ENCODE peak calls at places on chromosomes 16 and 17, in four cellular contexts. B, J, T and Q are unnamed samples.

GRCh38 chr17:77185137-77185536 is 44.4 kb downstream of the SEC14L1 start:
- DNase-seq in B (no peak), T (no peak), J (no peak), Q (no peak)

GRCh38 chr17:66459811-66460270 is 157.4 kb downstream of the PRKCA start:
- DNase-seq in T (peak), J (no peak), B (peak), Q (peak)

GRCh38 chr17:45431531-45432404 is 902 bp downstream of the ARHGAP27 start:
- DNase-seq in T (peak), B (no peak), J (peak), Q (no peak)

GRCh38 chr16:51445250-51445649 is 294.2 kb upstream of the SALL1 start:
- DNase-seq in T (no peak), J (no peak), B (peak), Q (no peak)

GRCh38 chr17:75785770-75786538 is 1.3 kb downstream of the UNK start:
- DNase-seq in J (peak), B (peak), T (no peak), Q (no peak)

GRCh38 chr17:7380855-7381683 is at the start of gene TNK1:
- DNase-seq in J (no peak), B (no peak), T (no peak), Q (no peak)

GRCh38 chr16:70252355-70252988 is 732 bp upstream of the EXOSC6 start:
- DNase-seq in T (peak), B (peak), J (peak), Q (no peak)

GRCh38 chr17:57976594-57976993 is 11.5 kb downstream of the VEZF1 start:
- DNase-seq in B (no peak), J (no peak), T (no peak), Q (no peak)

GRCh38 chr16:67278773-67279295 is 498 bp upstream of the PLEKHG4 start:
- DNase-seq in T (peak), B (no peak), J (peak), Q (no peak)

GRCh38 chr16:23687034-23687808 is 8.5 kb downstream of the PLK1 start:
- DNase-seq in J (no peak), T (no peak), B (no peak), Q (no peak)

GRCh38 chr17:2598166-2598565 is 4.7 kb downstream of the PAFAH1B1 start:
- DNase-seq in J (no peak), B (peak), T (no peak), Q (peak)

GRCh38 chr16:87575027-87575804 is 27.1 kb upstream of the JPH3 start:
- DNase-seq in T (peak), B (peak), J (no peak), Q (no peak)

GRCh38 chr17:59371426-59372099 is 40.1 kb downstream of the YPEL2 start:
- DNase-seq in T (no peak), B (no peak), J (no peak), Q (no peak)

GRCh38 chr16:1456951-1457350 is 12.6 kb upstream of the CCDC154 start:
- DNase-seq in B (no peak), T (no peak), J (no peak), Q (no peak)

GRCh38 chr17:66805567-66805966 is 29.4 kb upstream of the CACNG5 start:
- DNase-seq in B (no peak), J (no peak), T (no peak), Q (no peak)

GRCh38 chr17:43905400-43905984 is 1.8 kb downstream of the MPP2 start:
- DNase-seq in T (no peak), J (no peak), B (no peak), Q (no peak)

GRCh38 chr17:17837380-17837821 is 615 bp upstream of the SREBF1 start:
- DNase-seq in B (peak), T (peak), J (no peak), Q (peak)

GRCh38 chr16:89123831-89124100 is 30.1 kb downstream of the ACSF3 start:
- DNase-seq in B (no peak), T (no peak), J (no peak), Q (no peak)

GRCh38 chr16:88686062-88686438 is 257 bp downstream of the SNAI3 start:
- DNase-seq in J (peak), T (no peak), B (no peak), Q (no peak)

GRCh38 chr17:17096438-17097178 is 54.4 kb downstream of the MPRIP start:
- DNase-seq in J (no peak), T (no peak), B (peak), Q (no peak)